ENCODE peak calls at places on chromosomes 12 and 14, in five cellular contexts. W, V, A, L and S are unnamed samples.

GRCh38 chr14:52950410-52950897 is 396 bp downstream of the FERMT2 start:
- DNase-seq in A (no peak), L (peak; percentile 74), W (peak; percentile 58), V (peak; percentile 85), S (peak; percentile 62)

GRCh38 chr12:107330901-107331431 is 237.6 kb upstream of the CRY1 start:
- DNase-seq in A (no peak), W (no peak), V (no peak), L (peak; percentile 61), S (no peak)

GRCh38 chr12:19451196-19451595 is 11.9 kb downstream of the AEBP2 start:
- DNase-seq in W (no peak), L (peak; percentile 65), V (no peak), A (no peak), S (no peak)

GRCh38 chr12:114672817-114673168 is 11.2 kb downstream of the TBX3 start:
- DNase-seq in W (no peak), A (no peak), L (no peak), V (no peak), S (no peak)

GRCh38 chr12:24378548-24379011 is 429.1 kb upstream of the SOX5 start:
- DNase-seq in W (no peak), V (no peak), A (no peak), L (peak; percentile 52), S (no peak)

GRCh38 chr14:95248422-95248821 is 71.3 kb downstream of the CLMN start:
- DNase-seq in W (no peak), V (no peak), L (no peak), A (no peak), S (no peak)

GRCh38 chr14:37779480-37779879 is 184.1 kb downstream of the TTC6 start:
- DNase-seq in A (no peak), V (no peak), W (no peak), L (no peak), S (no peak)

GRCh38 chr14:55129428-55130193 is 559 bp downstream of the LGALS3 start:
- DNase-seq in A (peak; percentile 52), W (peak; percentile 75), V (peak; percentile 91), L (peak; percentile 83), S (peak; percentile 73)

GRCh38 chr14:70856851-70857498 is 47.7 kb upstream of the MAP3K9 start:
- DNase-seq in L (peak; percentile 3), V (no peak), W (no peak), A (no peak), S (no peak)

GRCh38 chr12:110741795-110742717 is 635 bp downstream of the PPP1CC start:
- DNase-seq in L (no peak), V (no peak), A (no peak), W (no peak), S (peak; percentile 42)

GRCh38 chr12:1171657-1172056 is 180.6 kb downstream of the ERC1 start:
- DNase-seq in L (no peak), V (no peak), A (no peak), W (no peak), S (no peak)

GRCh38 chr14:92963301-92964123 is 40.6 kb downstream of the CHGA start:
- DNase-seq in L (no peak), A (no peak), W (peak; percentile 15), V (peak; percentile 68), S (no peak)
- H3K27ac ChIP-seq in L (no peak overlapping the region), A (no peak overlapping the region), W (peak overlapping the region; percentile 86), V (peak overlapping the region; percentile 63), S (peak overlapping the region; percentile 82)

GRCh38 chr14:104682107-104682593 is 7.3 kb upstream of the INF2 start:
- DNase-seq in V (peak; percentile 67), L (peak; percentile 95), W (peak; percentile 17), A (no peak), S (no peak)

GRCh38 chr14:104685216-104685997 is 4.0 kb upstream of the INF2 start:
- DNase-seq in A (no peak), W (no peak), L (peak; percentile 73), V (no peak), S (no peak)

GRCh38 chr14:104684449-104684821 is 5.0 kb upstream of the INF2 start:
- DNase-seq in A (no peak), L (no peak), W (no peak), V (no peak), S (no peak)

GRCh38 chr14:104681689-104682074 is 7.7 kb upstream of the INF2 start:
- DNase-seq in V (peak; percentile 97), W (peak; percentile 92), A (peak; percentile 30), L (peak; percentile 96), S (peak; percentile 96)

GRCh38 chr14:104683653-104684448 is 5.6 kb upstream of the INF2 start:
- DNase-seq in V (peak; percentile 29), W (no peak), A (no peak), L (no peak), S (no peak)
- H3K4me1 ChIP-seq in V (peaks cover 16% of the 10 kb centered on the region), W (peaks cover 68% of the 10 kb centered on the region), A (peaks cover 28% of the 10 kb centered on the region), L (peaks cover 18% of the 10 kb centered on the region), S (peaks cover 54% of the 10 kb centered on the region)

GRCh38 chr14:35301334-35302210 is 9.4 kb downstream of the PSMA6 start:
- DNase-seq in W (no peak), V (no peak), L (no peak), A (no peak), S (no peak)
- H3K27ac ChIP-seq in W (peak overlapping the region; percentile 74), V (no peak overlapping the region), L (no peak overlapping the region), A (no peak overlapping the region), S (no peak overlapping the region)

GRCh38 chr14:103626150-103626850 is 2.7 kb upstream of the KLC1 start:
- DNase-seq in V (no peak), L (no peak), A (peak; percentile 48), W (no peak), S (no peak)
- H3K4me1 ChIP-seq in V (peaks cover 4% of the 10 kb centered on the region), L (no peaks in the 10 kb centered on the region), A (peaks cover 35% of the 10 kb centered on the region), W (peaks cover 64% of the 10 kb centered on the region), S (peaks cover 45% of the 10 kb centered on the region)

GRCh38 chr12:49108958-49109404 is 1.7 kb downstream of the LMBR1L start:
- DNase-seq in L (no peak), A (no peak), V (peak; percentile 76), W (peak; percentile 50), S (peak; percentile 73)
- H3K27ac ChIP-seq in L (no peak overlapping the region), A (peak overlapping the region; percentile 92), V (peak overlapping the region; percentile 93), W (peak overlapping the region; percentile 100), S (peak overlapping the region; percentile 100)

GRCh38 chr12:54019924-54020586 is 8.2 kb upstream of the HOXC6 start:
- DNase-seq in W (no peak), L (peak; percentile 49), V (no peak), A (no peak), S (no peak)

GRCh38 chr12:54019111-54019811 is 9.0 kb upstream of the HOXC6 start:
- DNase-seq in V (no peak), W (no peak), L (peak; percentile 90), A (no peak), S (no peak)

GRCh38 chr12:54021006-54021405 is 7.2 kb upstream of the HOXC6 start:
- DNase-seq in A (no peak), L (peak; percentile 75), V (no peak), W (no peak), S (no peak)

GRCh38 chr12:54021432-54022013 is 6.7 kb upstream of the HOXC6 start:
- DNase-seq in W (no peak), L (peak; percentile 94), V (no peak), A (no peak), S (no peak)

GRCh38 chr12:54020587-54020969 is 7.7 kb upstream of the HOXC6 start:
- DNase-seq in W (no peak), L (no peak), A (no peak), V (no peak), S (no peak)
- H3K4me1 ChIP-seq in W (peaks cover 41% of the 10 kb centered on the region), L (no peaks in the 10 kb centered on the region), A (no peaks in the 10 kb centered on the region), V (no peaks in the 10 kb centered on the region), S (peaks cover 27% of the 10 kb centered on the region)